ENCODE peak calls at places on chromosomes 2 and 18, in eight cellular contexts. T, D, U, X, I, C, L and P are unnamed samples.

GRCh38 chr2:235669983-235670962 is 176.4 kb downstream of the AGAP1 start:
- DNase-seq in T (no peak), D (peak; percentile 26), U (peak; percentile 62), X (no peak), I (peak; percentile 83), C (peak; percentile 51), L (peak; percentile 92), P (peak; percentile 50)

GRCh38 chr2:10246370-10246769 is 56.3 kb upstream of the HPCAL1 start:
- DNase-seq in T (no peak), D (no peak), U (no peak), X (no peak), I (no peak), C (no peak), L (no peak), P (no peak)

GRCh38 chr2:71122917-71123316 is 7.1 kb downstream of the MCEE start:
- DNase-seq in T (no peak), D (no peak), U (no peak), X (no peak), I (no peak), C (no peak), L (no peak), P (no peak)

GRCh38 chr18:52888014-52888413 is 548.0 kb downstream of the DCC start:
- DNase-seq in T (no peak), D (no peak), U (no peak), X (no peak), I (peak; percentile 3), C (no peak), L (no peak), P (no peak)

GRCh38 chr2:190618030-190618429 is 30.9 kb upstream of the NAB1 start:
- DNase-seq in T (no peak), D (no peak), U (no peak), X (no peak), I (no peak), C (no peak), L (no peak), P (no peak)

GRCh38 chr2:166361351-166362153 is 14.2 kb downstream of the SCN9A start:
- DNase-seq in T (peak; percentile 23), D (no peak), U (no peak), X (no peak), I (peak; percentile 47), C (no peak), L (peak; percentile 72), P (no peak)

GRCh38 chr2:27049422-27050280 is 1.8 kb upstream of the AGBL5 start:
- DNase-seq in T (peak; percentile 48), D (no peak), U (no peak), X (no peak), I (peak; percentile 37), C (peak; percentile 47), L (no peak), P (no peak)

GRCh38 chr2:177553176-177553909 is 160.8 kb downstream of the AGPS start:
- DNase-seq in T (no peak), D (no peak), U (no peak), X (no peak), I (peak; percentile 16), C (no peak), L (peak; percentile 62), P (no peak)

GRCh38 chr2:17996978-17997377 is 118.5 kb downstream of the KCNS3 start:
- DNase-seq in T (no peak), D (no peak), U (no peak), X (no peak), I (no peak), C (no peak), L (no peak), P (no peak)

GRCh38 chr2:207066784-207067460 is 98.8 kb downstream of the KLF7 start:
- DNase-seq in T (no peak), D (no peak), U (no peak), X (no peak), I (no peak), C (no peak), L (no peak), P (no peak)

GRCh38 chr2:226892729-226893128 is 56.9 kb downstream of the RHBDD1 start:
- DNase-seq in T (no peak), D (no peak), U (no peak), X (no peak), I (no peak), C (no peak), L (peak; percentile 72), P (no peak)

GRCh38 chr2:218230882-218231281 is 13.9 kb downstream of the ARPC2 start:
- DNase-seq in T (peak; percentile 69), D (peak; percentile 49), U (no peak), X (no peak), I (peak; percentile 37), C (no peak), L (peak; percentile 54), P (no peak)

GRCh38 chr2:240602266-240603050 is 15.9 kb downstream of the CAPN10 start:
- DNase-seq in T (no peak), D (no peak), U (no peak), X (no peak), I (no peak), C (no peak), L (no peak), P (no peak)

GRCh38 chr2:223993634-223994232 is 36.5 kb downstream of the MRPL44 start:
- DNase-seq in T (peak; percentile 82), D (peak; percentile 65), U (peak; percentile 72), X (peak; percentile 15), I (peak; percentile 89), C (peak; percentile 63), L (peak; percentile 93), P (peak; percentile 76)

GRCh38 chr2:112483047-112483473 is 1.1 kb downstream of the TTL start:
- DNase-seq in T (peak; percentile 20), D (no peak), U (peak; percentile 15), X (no peak), I (peak; percentile 38), C (peak; percentile 6), L (peak; percentile 63), P (no peak)

GRCh38 chr18:48074929-48075706 is 144.7 kb upstream of the SMAD2 start:
- DNase-seq in T (no peak), D (no peak), U (no peak), X (no peak), I (no peak), C (no peak), L (no peak), P (peak; percentile 20)

GRCh38 chr2:62775367-62775668 is 69.8 kb downstream of the EHBP1 start:
- DNase-seq in T (no peak), D (no peak), U (no peak), X (no peak), I (no peak), C (no peak), L (no peak), P (no peak)

DNA sequence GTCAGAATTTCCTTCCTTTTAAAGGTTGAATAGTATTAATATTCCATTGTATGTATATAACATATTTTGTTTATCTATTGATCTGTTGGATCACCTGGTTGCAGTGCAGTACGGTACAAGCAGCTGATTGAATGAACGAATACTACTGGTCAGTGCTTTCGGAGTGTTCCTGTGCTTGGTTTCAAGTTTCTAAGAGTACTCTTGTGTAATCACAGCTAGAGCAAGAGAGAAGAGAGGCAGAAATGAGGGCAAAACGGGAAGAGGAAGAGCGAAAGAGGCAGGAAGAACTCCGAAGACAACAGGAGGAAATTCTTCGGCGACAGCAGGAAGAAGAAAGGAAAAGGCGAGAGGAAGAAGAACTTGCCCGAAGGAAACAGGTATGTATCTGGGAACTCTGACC is 40.3 kb upstream of the KCNJ13 start:
- DNase-seq in T (no peak), D (no peak), U (no peak), X (no peak), I (no peak), C (no peak), L (no peak), P (no peak)
- H3K36me3 ChIP-seq in T (peaks cover 83% of the 10 kb centered on the region), D (peaks cover 22% of the 10 kb centered on the region), U (peaks cover 19% of the 10 kb centered on the region), X (peaks cover 39% of the 10 kb centered on the region), I (peaks cover 13% of the 10 kb centered on the region), C (peaks cover 28% of the 10 kb centered on the region), L (peaks cover 92% of the 10 kb centered on the region), P (peaks cover 82% of the 10 kb centered on the region)

DNA sequence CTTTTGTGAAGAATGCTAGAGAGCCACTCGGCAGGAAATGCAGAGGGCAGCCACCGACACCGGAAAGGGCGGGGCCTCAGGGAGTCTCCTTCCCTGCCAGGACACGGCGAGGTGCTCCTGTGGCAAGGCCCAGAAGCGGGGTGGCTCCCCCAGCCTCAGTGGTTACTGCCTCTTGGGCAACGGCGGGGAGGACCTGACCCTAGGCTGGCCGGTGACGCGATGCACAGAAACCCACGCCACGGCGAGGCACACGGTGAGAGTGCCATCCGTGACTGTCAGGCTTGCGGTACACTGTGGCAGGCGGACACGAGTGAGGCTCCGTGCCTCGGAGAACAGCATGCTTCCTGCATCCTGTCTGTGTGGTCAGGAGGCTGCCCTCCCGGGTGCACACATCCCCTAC is 47.8 kb downstream of the ZAP70 start:
- DNase-seq in T (peak; percentile 70), D (no peak), U (no peak), X (no peak), I (no peak), C (no peak), L (no peak), P (no peak)
- H3K4me1 ChIP-seq in T (peaks cover 24% of the 10 kb centered on the region), D (no peaks in the 10 kb centered on the region), U (no peaks in the 10 kb centered on the region), X (no peaks in the 10 kb centered on the region), I (no peaks in the 10 kb centered on the region), C (no peaks in the 10 kb centered on the region), L (peaks cover 4% of the 10 kb centered on the region), P (no peaks in the 10 kb centered on the region)

GRCh38 chr18:79698668-79699335 is 19.2 kb downstream of the CTDP1 start:
- DNase-seq in T (no peak), D (no peak), U (no peak), X (no peak), I (no peak), C (no peak), L (no peak), P (no peak)

GRCh38 chr18:79695269-79695668 is 15.7 kb downstream of the CTDP1 start:
- DNase-seq in T (no peak), D (no peak), U (no peak), X (no peak), I (no peak), C (no peak), L (no peak), P (no peak)

GRCh38 chr18:79697976-79698375 is 18.4 kb downstream of the CTDP1 start:
- DNase-seq in T (no peak), D (no peak), U (no peak), X (no peak), I (no peak), C (no peak), L (no peak), P (no peak)

GRCh38 chr18:79695856-79696850 is 16.6 kb downstream of the CTDP1 start:
- DNase-seq in T (no peak), D (no peak), U (no peak), X (no peak), I (no peak), C (no peak), L (no peak), P (no peak)

DNA sequence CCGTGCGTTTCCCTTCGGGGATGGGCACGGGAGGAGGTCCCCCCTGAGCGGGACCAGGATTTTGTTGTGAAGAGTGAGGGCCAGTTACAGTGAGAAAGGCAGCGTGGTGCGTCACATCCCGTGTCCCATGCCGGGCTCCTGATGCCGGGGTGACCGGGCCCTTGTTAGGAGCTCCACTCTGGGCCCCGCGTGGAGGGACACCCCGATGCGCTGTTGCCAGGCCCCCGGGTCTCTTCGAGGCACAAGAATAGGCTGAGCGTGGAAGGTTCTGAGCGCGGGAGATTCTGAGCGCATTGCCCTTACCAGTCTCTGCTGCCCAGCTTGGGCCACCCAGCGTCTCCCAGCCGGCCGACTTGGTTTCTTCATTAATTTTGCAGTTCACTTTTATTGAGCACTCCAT is 17.6 kb downstream of the CTDP1 start:
- DNase-seq in T (no peak), D (no peak), U (no peak), X (no peak), I (no peak), C (no peak), L (no peak), P (no peak)
- H3K36me3 ChIP-seq in T (peaks cover 64% of the 10 kb centered on the region), D (no peaks in the 10 kb centered on the region), U (peaks cover 32% of the 10 kb centered on the region), X (peaks cover 39% of the 10 kb centered on the region), I (no peaks in the 10 kb centered on the region), C (peaks cover 47% of the 10 kb centered on the region), L (peaks cover 52% of the 10 kb centered on the region), P (peaks cover 58% of the 10 kb centered on the region)

GRCh38 chr2:20595439-20596192 is 55.3 kb downstream of the HS1BP3 start:
- DNase-seq in T (no peak), D (no peak), U (no peak), X (no peak), I (no peak), C (peak; percentile 59), L (no peak), P (peak; percentile 72)
- H3K4me1 ChIP-seq in T (no peaks in the 10 kb centered on the region), D (no peaks in the 10 kb centered on the region), U (peaks cover 62% of the 10 kb centered on the region), X (peaks cover 29% of the 10 kb centered on the region), I (no peaks in the 10 kb centered on the region), C (peaks cover 61% of the 10 kb centered on the region), L (peaks cover 70% of the 10 kb centered on the region), P (peaks cover 4% of the 10 kb centered on the region)